ENCODE peak calls at places on chromosome 22, in ten cellular contexts. V is heart left ventricle, N is AG10803, K is cardiac muscle cell, C is SK-N-SH, E is body of pancreas, R is lower leg skin, B is HFF-Myc, D is DND-41, F is NB4. H is an unnamed sample.

GRCh38 chr22:23240639-23241389 is 60.5 kb downstream of the BCR start:
- DNase-seq in N (no peak), F (peak; percentile 40), V (no peak), C (peak; percentile 57), K (no peak), B (no peak), R (no peak), E (no peak), D (no peak), H (no peak)

GRCh38 chr22:49966041-49966715 is 5.6 kb downstream of the PIM3 start:
- DNase-seq in C (peak; percentile 30), V (peak; percentile 27), N (no peak), B (no peak), E (no peak), D (no peak), R (no peak), K (no peak), F (no peak), H (peak; percentile 43)

GRCh38 chr22:41237707-41238569 is 2.8 kb downstream of the CHADL start:
- DNase-seq in R (peak; percentile 51), N (peak; percentile 31), C (peak; percentile 61), F (peak; percentile 64), D (peak; percentile 76), V (peak; percentile 82), B (no peak), K (peak; percentile 50), E (peak; percentile 88), H (peak; percentile 95)

GRCh38 chr22:23548501-23549197 is 31.4 kb downstream of the IGLL1 start:
- DNase-seq in N (no peak), V (no peak), E (no peak), B (no peak), D (no peak), C (no peak), F (no peak), K (no peak), R (no peak), H (peak; percentile 23)

GRCh38 chr22:25475554-25476022 is 88.9 kb upstream of the GRK3 start:
- DNase-seq in B (peak; percentile 9), N (peak; percentile 35), C (peak; percentile 49), V (no peak), K (peak; percentile 59), E (no peak), D (peak; percentile 20), R (no peak), F (no peak), H (no peak)

GRCh38 chr22:46354993-46355305 is 19.4 kb downstream of the TRMU start:
- DNase-seq in N (no peak), C (no peak), K (no peak), B (no peak), R (no peak), V (no peak), E (no peak), D (no peak), F (no peak), H (no peak)

GRCh38 chr22:29641781-29642355 is 38.4 kb downstream of the NF2 start:
- DNase-seq in V (no peak), B (no peak), E (no peak), D (no peak), C (no peak), F (no peak), R (no peak), N (no peak), K (no peak), H (no peak)

GRCh38 chr22:49921508-49922278 is 3.3 kb downstream of the CRELD2 start:
- DNase-seq in D (no peak), E (no peak), F (no peak), K (no peak), V (no peak), C (no peak), R (no peak), N (no peak), B (no peak), H (no peak)

GRCh38 chr22:24427500-24428164 is at the start of gene ADORA2A:
- DNase-seq in K (no peak), C (peak; percentile 39), F (peak; percentile 77), R (no peak), V (no peak), D (peak; percentile 96), E (no peak), B (no peak), N (no peak), H (peak; percentile 91)

GRCh38 chr22:49931863-49932262 is 13.4 kb downstream of the CRELD2 start:
- DNase-seq in N (no peak), D (no peak), E (no peak), K (no peak), R (no peak), B (no peak), C (no peak), V (no peak), F (no peak), H (no peak)

GRCh38 chr22:24141586-24141985 is 39.7 kb upstream of the SUSD2 start:
- DNase-seq in C (no peak), N (peak; percentile 31), V (no peak), B (no peak), E (no peak), R (no peak), F (no peak), K (no peak), D (no peak), H (no peak)

GRCh38 chr22:22598144-22598543 is 39.1 kb upstream of the PRAME start:
- DNase-seq in E (no peak), R (no peak), C (no peak), B (no peak), N (no peak), D (no peak), V (no peak), F (no peak), K (no peak), H (no peak)

GRCh38 chr22:16818538-16818937 is 6.7 kb downstream of the XKR3 start:
- DNase-seq in K (no peak), B (no peak), V (no peak), D (no peak), F (no peak), R (no peak), C (no peak), N (no peak), E (no peak), H (no peak)

DNA sequence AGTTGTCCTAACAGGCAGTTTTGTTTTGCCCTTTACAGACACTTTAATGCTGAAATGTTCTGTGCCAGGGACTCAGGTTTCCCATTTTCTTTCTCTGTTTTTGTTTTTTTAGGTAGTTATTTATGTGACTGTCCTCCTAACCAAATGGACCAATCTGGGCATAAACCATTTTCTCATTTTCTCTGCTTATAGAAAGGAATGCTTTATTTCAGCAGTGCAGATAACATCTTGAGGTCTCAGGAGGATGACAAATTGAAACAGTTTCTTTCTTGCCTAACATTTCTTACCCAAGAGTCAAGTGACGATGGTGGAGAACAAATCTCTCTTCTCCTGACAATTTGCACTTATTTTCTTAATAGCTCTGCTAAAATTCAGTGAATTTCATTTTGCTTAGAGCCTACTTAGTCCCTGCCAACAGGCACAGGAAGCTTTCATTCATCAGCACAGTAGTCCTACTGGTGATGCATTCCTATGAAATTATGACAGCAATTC is 350.0 kb downstream of the TTC28 start:
- DNase-seq in K (peak; percentile 70), D (no peak), N (peak; percentile 90), B (no peak), C (no peak), V (no peak), R (no peak), F (peak; percentile 4), E (no peak), H (no peak)
- H3K4me3 ChIP-seq in K (no peak overlapping the region), D (no peak overlapping the region), N (no peak overlapping the region), B (no peak overlapping the region), C (peak overlapping the region; percentile 37), V (no peak overlapping the region), R (no peak overlapping the region), F (no peak overlapping the region), E (no peak overlapping the region), H (no peak overlapping the region)

DNA sequence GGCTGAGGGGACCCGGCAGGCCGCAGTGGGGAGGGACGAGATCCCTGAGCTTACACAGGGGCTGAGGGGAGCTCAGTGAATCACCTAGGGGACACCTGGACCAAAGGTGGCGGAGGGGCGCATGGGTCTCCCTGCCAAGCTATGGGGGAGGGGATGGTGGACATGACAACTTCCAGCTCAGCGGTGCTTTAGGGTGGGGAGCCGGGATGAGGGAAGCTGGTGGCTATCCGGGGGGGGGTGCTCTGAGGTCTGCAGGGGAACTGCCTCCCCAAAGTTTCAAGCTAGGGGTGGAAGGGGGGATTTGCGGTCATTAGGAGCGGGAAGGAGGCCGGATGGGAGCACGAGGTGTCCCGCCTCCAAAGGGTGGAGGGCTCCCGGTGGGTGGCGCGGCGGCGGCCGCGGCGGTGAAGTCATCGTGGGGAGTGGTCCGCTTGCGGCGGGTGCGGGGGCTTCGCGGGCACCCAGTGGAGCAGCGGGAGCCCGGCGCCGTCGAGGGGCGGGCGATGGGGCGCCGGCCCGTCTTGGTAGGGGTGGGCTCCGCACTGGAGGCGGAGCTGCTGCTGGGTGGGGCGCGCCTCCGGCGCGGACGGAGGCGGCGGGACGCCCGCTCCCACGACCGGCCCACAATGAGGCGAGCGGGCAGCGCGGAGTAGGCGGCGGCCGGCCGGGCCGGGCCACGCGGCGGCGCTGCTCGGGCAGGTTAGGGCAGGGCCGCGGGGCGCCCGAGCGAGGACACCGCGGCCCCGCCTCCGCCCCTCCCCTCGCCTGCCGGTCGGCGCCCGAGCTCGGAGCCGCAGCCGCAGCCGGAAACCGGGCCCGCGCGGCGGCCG is at the start of gene MICALL1:
- DNase-seq in R (no peak), D (peak; percentile 60), V (peak; percentile 79), F (peak; percentile 78), C (peak; percentile 95), B (no peak), K (peak; percentile 83), E (peak; percentile 87), N (peak; percentile 78), H (peak; percentile 76)
- TF ChIP-seq CTCF in R (no peak), D (peak; percentile 37), V (peak; percentile 47), F (no peak), C (no peak), B (no peak), K (no peak), E (no peak), N (no peak), H (no peak)

DNA sequence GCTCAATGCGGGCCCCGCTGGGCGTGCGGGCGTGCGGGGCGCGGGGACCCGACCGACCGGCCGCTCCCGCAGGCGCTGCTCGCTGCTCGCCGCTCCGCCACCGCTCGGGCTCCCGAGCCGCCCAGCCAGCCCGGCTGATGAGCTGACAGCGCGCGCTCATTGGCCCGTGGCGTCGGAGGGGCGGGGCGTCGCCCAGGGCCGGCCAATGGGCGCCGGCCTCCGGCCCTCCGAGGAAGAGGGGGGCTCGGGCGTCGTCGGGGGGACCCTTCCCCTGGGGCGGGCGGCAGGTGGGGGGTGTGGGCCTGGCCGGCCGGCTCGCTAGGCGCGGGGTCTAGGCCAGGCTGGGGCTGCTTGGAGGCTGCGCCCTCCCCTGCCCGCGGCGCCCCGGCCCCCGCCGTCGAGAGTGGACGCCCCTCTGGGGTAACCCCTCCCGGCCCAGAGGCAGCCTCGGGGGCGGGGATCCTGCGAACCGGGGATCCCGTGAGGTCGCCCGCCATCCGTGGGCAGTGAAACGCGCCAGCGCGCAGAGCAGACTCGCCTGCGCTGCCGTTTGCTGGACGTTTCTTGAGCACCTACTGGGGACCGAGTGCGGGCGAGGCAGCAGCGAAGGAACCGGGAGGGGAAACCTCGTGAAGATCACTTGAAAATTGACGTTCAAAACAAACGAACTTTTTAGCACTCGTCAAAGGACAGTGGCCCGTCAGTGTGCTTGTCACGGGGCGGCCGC is at the start of gene SCUBE1:
- DNase-seq in B (no peak), D (no peak), C (peak; percentile 95), E (peak; percentile 67), N (no peak), V (peak; percentile 62), K (peak; percentile 41), F (no peak), R (no peak), H (peak; percentile 88)
- H3K4me3 ChIP-seq in B (no peak within 1 kb of the TSS), D (no peak within 1 kb of the TSS), C (no peak within 1 kb of the TSS), E (no peak within 1 kb of the TSS), N (no peak within 1 kb of the TSS), V (peak within 1 kb of the TSS; percentile 18), K (peak within 1 kb of the TSS; percentile 46), F (no peak within 1 kb of the TSS), R (no peak within 1 kb of the TSS), H (peak within 1 kb of the TSS; percentile 36)

GRCh38 chr22:44444341-44445306 is 53.4 kb downstream of the RTL6 start:
- DNase-seq in C (peak; percentile 60), B (no peak), F (peak; percentile 18), V (no peak), E (no peak), D (no peak), K (no peak), R (no peak), N (no peak), H (peak; percentile 11)
- TF ChIP-seq CTCF in C (peak; percentile 34), B (peak; percentile 25), F (peak; percentile 3), V (no peak), E (no peak), D (peak; percentile 49), K (peak; percentile 15), R (no peak), N (no peak), H (no peak)

H was measured in left lung.